ENCODE peak calls at places on chromosomes 2 and 18, in four cellular contexts. G is A549, H is IMR-90, F is HepG2. B is an unnamed sample.
A peak's percentile ranks its signal among the peaks of the same experiment; 100 is the strongest.

GRCh38 chr2:109005686-109006204 is 16.7 kb upstream of the EDAR start:
- DNase-seq in G (no peak), H (no peak), F (no peak), B (peak; percentile 29)

GRCh38 chr2:239234151-239234825 is 166.5 kb downstream of the HDAC4 start:
- DNase-seq in H (no peak), G (no peak), F (no peak), B (no peak)

GRCh38 chr2:110659248-110659647 is 18.6 kb downstream of the BUB1 start:
- DNase-seq in G (no peak), F (no peak), H (peak; percentile 49), B (no peak)

GRCh38 chr2:85978883-85979780 is 90.3 kb upstream of the ST3GAL5 start:
- DNase-seq in F (no peak), H (no peak), G (no peak), B (no peak)

GRCh38 chr2:10921525-10921924 is 9.8 kb downstream of the KCNF1 start:
- DNase-seq in G (no peak), H (no peak), F (no peak), B (no peak)

GRCh38 chr2:217106650-217107014 is 246.8 kb upstream of the TNP1 start:
- DNase-seq in F (no peak), G (no peak), H (peak; percentile 65), B (peak; percentile 48)

GRCh38 chr18:79616651-79617518 is 62.7 kb upstream of the CTDP1 start:
- DNase-seq in G (no peak), F (no peak), H (peak; percentile 15), B (peak; percentile 22)

GRCh38 chr2:26540977-26541376 is 63.1 kb upstream of the OTOF start:
- DNase-seq in G (no peak), H (no peak), F (no peak), B (no peak)

GRCh38 chr2:62149708-62150107 is 46.2 kb upstream of the B3GNT2 start:
- DNase-seq in H (peak; percentile 96), G (peak; percentile 6), F (no peak), B (peak; percentile 47)

GRCh38 chr2:71347517-71347916 is 15.9 kb downstream of the ZNF638 start:
- DNase-seq in F (no peak), H (peak; percentile 23), G (no peak), B (peak; percentile 11)

GRCh38 chr2:198055726-198056125 is 251.3 kb downstream of the PLCL1 start:
- DNase-seq in F (no peak), H (no peak), G (no peak), B (no peak)
- TF ChIP-seq CEBPB in F (no peak), H (no peak), G (no peak), B (no peak)

GRCh38 chr2:178205853-178206516 is 11.7 kb downstream of the OSBPL6 start:
- DNase-seq in G (no peak), H (peak; percentile 80), F (no peak), B (no peak)
- TF ChIP-seq CEBPB in G (no peak), H (no peak), F (no peak), B (no peak)

GRCh38 chr2:127575185-127575765 is 39.8 kb downstream of the MYO7B start:
- DNase-seq in G (no peak), H (no peak), F (no peak), B (no peak)

GRCh38 chr2:127577503-127577902 is 42.0 kb downstream of the MYO7B start:
- DNase-seq in F (no peak), G (no peak), H (no peak), B (no peak)

GRCh38 chr2:127575941-127576432 is 40.5 kb downstream of the MYO7B start:
- DNase-seq in F (no peak), H (no peak), G (no peak), B (no peak)

GRCh38 chr2:127577208-127577475 is 41.7 kb downstream of the MYO7B start:
- DNase-seq in G (no peak), F (no peak), H (no peak), B (no peak)

GRCh38 chr2:127576433-127577207 is 41.1 kb downstream of the MYO7B start:
- DNase-seq in F (no peak), G (no peak), H (peak; percentile 56), B (no peak)
- TF ChIP-seq CEBPB in F (no peak), G (no peak), H (no peak), B (no peak)

DNA sequence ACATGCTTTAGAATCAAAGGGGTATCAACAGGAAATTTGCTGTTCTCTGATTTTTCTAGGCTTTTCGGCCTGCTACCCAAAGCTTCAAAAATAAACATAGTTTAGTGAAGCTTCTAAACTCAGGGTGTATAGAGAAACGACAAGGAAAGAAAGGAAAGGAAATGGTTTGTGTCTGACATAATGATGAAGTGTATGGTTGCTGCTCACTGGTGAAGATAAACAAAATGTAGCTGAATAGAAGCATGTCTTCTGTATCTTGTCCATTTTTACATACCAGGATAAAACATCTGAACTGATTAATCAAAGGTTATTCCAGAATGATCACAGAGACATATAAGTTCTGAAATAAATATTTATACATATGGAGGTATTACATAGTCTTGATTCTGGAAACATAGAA is 1324.6 kb upstream of the NRXN1 start:
- DNase-seq in H (peak; percentile 59), G (no peak), F (no peak), B (no peak)
- TF ChIP-seq CEBPB in H (no peak), G (no peak), F (no peak), B (no peak)

DNA sequence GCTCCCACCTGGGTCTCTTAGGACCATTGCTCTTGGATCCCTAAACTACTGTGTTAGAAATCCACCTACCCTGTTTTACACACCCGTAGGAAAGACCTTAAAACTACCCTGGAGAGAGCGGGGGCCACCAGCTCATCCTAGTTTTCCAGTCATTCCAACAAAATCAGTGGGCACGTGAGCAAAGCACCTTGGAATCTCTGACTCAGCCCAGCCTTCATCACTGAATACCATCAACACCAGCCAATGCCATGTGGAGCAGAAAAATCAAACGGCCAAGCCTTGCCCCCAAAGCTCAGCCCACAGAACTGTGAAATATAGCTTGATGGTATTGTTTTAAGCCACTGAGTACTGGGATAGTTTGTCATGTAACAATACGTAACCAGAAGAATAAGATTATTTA is 449.7 kb upstream of the CHAC2 start:
- DNase-seq in F (no peak), H (peak; percentile 14), G (no peak), B (no peak)
- TF ChIP-seq CEBPB in F (no peak), H (no peak), G (no peak), B (no peak)

GRCh38 chr2:160353166-160353565 is 140.4 kb downstream of the RBMS1 start:
- DNase-seq in F (no peak), H (no peak), G (no peak), B (no peak)

GRCh38 chr2:160353813-160354212 is 139.8 kb downstream of the RBMS1 start:
- DNase-seq in F (no peak), H (no peak), G (no peak), B (no peak)

GRCh38 chr2:160352492-160352891 is 141.1 kb downstream of the RBMS1 start:
- DNase-seq in H (peak; percentile 71), G (peak; percentile 24), F (no peak), B (no peak)

GRCh38 chr2:160349306-160349705 is 144.3 kb downstream of the RBMS1 start:
- DNase-seq in F (no peak), H (peak; percentile 50), G (no peak), B (no peak)

GRCh38 chr2:160351978-160352377 is 141.6 kb downstream of the RBMS1 start:
- DNase-seq in G (peak; percentile 7), F (no peak), H (peak; percentile 78), B (no peak)
- TF ChIP-seq CEBPB in G (no peak), F (no peak), H (peak; percentile 44), B (no peak)

DNA sequence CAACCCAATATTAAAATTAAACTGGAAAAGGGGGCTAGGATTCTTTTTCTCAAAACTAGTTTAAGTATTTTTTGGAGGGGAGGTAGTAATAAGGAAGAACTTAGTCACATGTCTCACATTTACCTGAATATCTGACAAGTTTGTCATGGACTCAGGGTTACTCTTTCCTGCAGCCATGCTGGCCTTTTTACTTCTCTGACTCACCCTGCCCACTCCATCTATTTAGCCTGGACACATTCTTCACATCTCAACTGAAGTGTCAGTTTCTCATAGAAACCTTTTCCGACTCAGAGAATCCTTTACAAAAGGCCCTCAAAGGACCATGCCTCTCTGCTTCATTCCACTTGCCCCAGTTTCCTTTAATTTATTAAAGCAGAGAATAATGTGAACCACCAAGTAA is 42.6 kb downstream of the SCN7A start:
- DNase-seq in H (peak; percentile 41), G (no peak), F (no peak), B (no peak)
- TF ChIP-seq CEBPB in H (no peak), G (no peak), F (no peak), B (no peak)

GRCh38 chr2:47088371-47089082 is 66.6 kb downstream of the STPG4 start:
- DNase-seq in G (no peak), F (peak; percentile 47), H (peak; percentile 56), B (peak; percentile 49)

GRCh38 chr2:47093626-47094025 is 61.5 kb downstream of the STPG4 start:
- DNase-seq in F (no peak), H (no peak), G (no peak), B (no peak)

GRCh38 chr2:47092465-47092864 is 62.6 kb downstream of the STPG4 start:
- DNase-seq in F (no peak), H (no peak), G (no peak), B (no peak)

GRCh38 chr2:47089083-47089464 is 66.0 kb downstream of the STPG4 start:
- DNase-seq in G (no peak), F (peak; percentile 73), H (peak; percentile 77), B (peak; percentile 75)

DNA sequence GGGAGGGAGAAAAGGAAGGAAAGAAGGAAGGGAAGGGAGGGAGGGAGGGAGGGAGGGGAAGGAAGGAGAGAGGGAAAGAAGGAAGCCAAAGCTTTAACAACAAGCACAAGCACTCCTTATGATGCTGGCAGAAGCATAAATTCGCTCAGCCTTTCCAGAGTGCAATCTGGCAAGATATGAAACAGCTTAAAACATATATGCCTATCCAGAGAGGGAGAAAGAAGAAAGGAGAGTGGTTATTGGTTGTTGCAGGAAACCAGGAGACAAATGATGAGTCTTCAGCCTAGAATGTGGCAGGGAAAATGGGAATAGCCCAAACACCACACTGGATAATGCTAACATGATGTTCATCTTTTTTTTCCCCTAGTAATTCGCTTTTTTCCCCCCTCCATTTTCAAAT is 64.0 kb downstream of the STPG4 start:
- DNase-seq in H (peak; percentile 74), G (no peak), F (no peak), B (no peak)
- TF ChIP-seq CEBPB in H (no peak), G (no peak), F (no peak), B (no peak)